ENCODE peak calls at places on chromosomes 1 and 21, in six cellular contexts. One of them, this sample, is unnamed.
A peak's percentile ranks its signal among the peaks of the same experiment; 100 is the strongest.

GRCh38 chr21:36135391-36136094 is 664 bp downstream of the CBR3 start:
- DNase-seq in cardiac muscle cell: peak; percentile 81
- DNase-seq in EL: peak; percentile 93
- DNase-seq in foreskin keratinocyte: peak; percentile 80
- DNase-seq in substantia nigra: no peak
- DNase-seq in pulmonary artery endothelial cell: no peak
- DNase-seq in this sample: peak; percentile 74

GRCh38 chr1:111730706-111731105 is 8.5 kb downstream of the INKA2 start:
- DNase-seq in cardiac muscle cell: no peak
- DNase-seq in EL: no peak
- DNase-seq in foreskin keratinocyte: no peak
- DNase-seq in substantia nigra: no peak
- DNase-seq in pulmonary artery endothelial cell: no peak
- DNase-seq in this sample: no peak

GRCh38 chr1:228276361-228276831 is 68.6 kb downstream of the OBSCN start:
- DNase-seq in cardiac muscle cell: peak; percentile 9
- DNase-seq in EL: no peak
- DNase-seq in foreskin keratinocyte: no peak
- DNase-seq in substantia nigra: no peak
- DNase-seq in pulmonary artery endothelial cell: no peak
- DNase-seq in this sample: no peak

GRCh38 chr1:177592624-177593023 is 377.2 kb downstream of the SEC16B start:
- DNase-seq in cardiac muscle cell: no peak
- DNase-seq in EL: no peak
- DNase-seq in foreskin keratinocyte: no peak
- DNase-seq in substantia nigra: no peak
- DNase-seq in pulmonary artery endothelial cell: no peak
- DNase-seq in this sample: no peak

GRCh38 chr1:100131623-100132022 is 1.1 kb downstream of the SASS6 start:
- DNase-seq in cardiac muscle cell: no peak
- DNase-seq in EL: no peak
- DNase-seq in foreskin keratinocyte: no peak
- DNase-seq in substantia nigra: no peak
- DNase-seq in pulmonary artery endothelial cell: no peak
- DNase-seq in this sample: no peak

GRCh38 chr1:22500058-22500457 is 48.4 kb downstream of the ZBTB40 start:
- DNase-seq in cardiac muscle cell: no peak
- DNase-seq in EL: no peak
- DNase-seq in foreskin keratinocyte: no peak
- DNase-seq in substantia nigra: no peak
- DNase-seq in pulmonary artery endothelial cell: no peak
- DNase-seq in this sample: no peak

GRCh38 chr1:2476066-2476999 is at the start of gene PLCH2:
- DNase-seq in cardiac muscle cell: no peak
- DNase-seq in EL: no peak
- DNase-seq in foreskin keratinocyte: no peak
- DNase-seq in substantia nigra: no peak
- DNase-seq in pulmonary artery endothelial cell: no peak
- DNase-seq in this sample: no peak

GRCh38 chr1:171809834-171810233 is 28.4 kb downstream of the METTL13 start:
- DNase-seq in cardiac muscle cell: no peak
- DNase-seq in EL: no peak
- DNase-seq in foreskin keratinocyte: peak; percentile 80
- DNase-seq in substantia nigra: no peak
- DNase-seq in pulmonary artery endothelial cell: no peak
- DNase-seq in this sample: no peak

GRCh38 chr1:153984125-153984899 is 1.8 kb downstream of the RAB13 start:
- DNase-seq in cardiac muscle cell: no peak
- DNase-seq in EL: no peak
- DNase-seq in foreskin keratinocyte: no peak
- DNase-seq in substantia nigra: no peak
- DNase-seq in pulmonary artery endothelial cell: no peak
- DNase-seq in this sample: no peak

GRCh38 chr1:178341218-178341956 is 155.4 kb downstream of the CLEC20A start:
- DNase-seq in cardiac muscle cell: peak; percentile 91
- DNase-seq in EL: peak; percentile 95
- DNase-seq in foreskin keratinocyte: peak; percentile 96
- DNase-seq in substantia nigra: no peak
- DNase-seq in pulmonary artery endothelial cell: peak; percentile 77
- DNase-seq in this sample: peak; percentile 26

GRCh38 chr1:159869173-159869572 is 6.7 kb upstream of the VSIG8 start:
- DNase-seq in cardiac muscle cell: peak; percentile 32
- DNase-seq in EL: peak; percentile 74
- DNase-seq in foreskin keratinocyte: peak; percentile 91
- DNase-seq in substantia nigra: no peak
- DNase-seq in pulmonary artery endothelial cell: no peak
- DNase-seq in this sample: no peak

GRCh38 chr1:245546875-245547274 is 392.1 kb downstream of the KIF26B start:
- DNase-seq in cardiac muscle cell: no peak
- DNase-seq in EL: no peak
- DNase-seq in foreskin keratinocyte: peak; percentile 1
- DNase-seq in substantia nigra: no peak
- DNase-seq in pulmonary artery endothelial cell: no peak
- DNase-seq in this sample: no peak

GRCh38 chr1:242522304-242522945 is 2.1 kb downstream of the PLD5 start:
- DNase-seq in cardiac muscle cell: no peak
- DNase-seq in EL: no peak
- DNase-seq in foreskin keratinocyte: peak; percentile 83
- DNase-seq in substantia nigra: no peak
- DNase-seq in pulmonary artery endothelial cell: no peak
- DNase-seq in this sample: peak; percentile 41

GRCh38 chr1:38789498-38790169 is 69.9 kb downstream of the RRAGC start:
- DNase-seq in cardiac muscle cell: peak; percentile 14
- DNase-seq in EL: no peak
- DNase-seq in foreskin keratinocyte: peak; percentile 6
- DNase-seq in substantia nigra: no peak
- DNase-seq in pulmonary artery endothelial cell: no peak
- DNase-seq in this sample: no peak

GRCh38 chr1:51293898-51294515 is 36.4 kb downstream of the TTC39A start:
- DNase-seq in cardiac muscle cell: no peak
- DNase-seq in EL: no peak
- DNase-seq in foreskin keratinocyte: no peak
- DNase-seq in substantia nigra: no peak
- DNase-seq in pulmonary artery endothelial cell: no peak
- DNase-seq in this sample: no peak

GRCh38 chr1:234538930-234539649 is 60.1 kb upstream of the TARBP1 start:
- DNase-seq in cardiac muscle cell: no peak
- DNase-seq in EL: no peak
- DNase-seq in foreskin keratinocyte: peak; percentile 91
- DNase-seq in substantia nigra: no peak
- DNase-seq in pulmonary artery endothelial cell: no peak
- DNase-seq in this sample: no peak

GRCh38 chr1:26122988-26123973 is 11.7 kb downstream of the PDIK1L start:
- DNase-seq in cardiac muscle cell: no peak
- DNase-seq in EL: peak; percentile 48
- DNase-seq in foreskin keratinocyte: peak; percentile 76
- DNase-seq in substantia nigra: no peak
- DNase-seq in pulmonary artery endothelial cell: no peak
- DNase-seq in this sample: no peak

GRCh38 chr1:50176563-50176885 is 67.8 kb downstream of the ELAVL4 start:
- DNase-seq in cardiac muscle cell: no peak
- DNase-seq in EL: no peak
- DNase-seq in foreskin keratinocyte: no peak
- DNase-seq in substantia nigra: no peak
- DNase-seq in pulmonary artery endothelial cell: no peak
- DNase-seq in this sample: no peak

GRCh38 chr1:27399251-27399885 is 6.9 kb downstream of the GPR3 start:
- DNase-seq in cardiac muscle cell: peak; percentile 29
- DNase-seq in EL: no peak
- DNase-seq in foreskin keratinocyte: no peak
- DNase-seq in substantia nigra: no peak
- DNase-seq in pulmonary artery endothelial cell: no peak
- DNase-seq in this sample: no peak

GRCh38 chr1:65577278-65577677 is 156.8 kb downstream of the LEPR start:
- DNase-seq in cardiac muscle cell: no peak
- DNase-seq in EL: no peak
- DNase-seq in foreskin keratinocyte: no peak
- DNase-seq in substantia nigra: no peak
- DNase-seq in pulmonary artery endothelial cell: no peak
- DNase-seq in this sample: no peak

GRCh38 chr1:56397811-56398231 is 181.5 kb downstream of the PLPP3 start:
- DNase-seq in cardiac muscle cell: peak; percentile 47
- DNase-seq in EL: no peak
- DNase-seq in foreskin keratinocyte: no peak
- DNase-seq in substantia nigra: no peak
- DNase-seq in pulmonary artery endothelial cell: no peak
- DNase-seq in this sample: no peak

GRCh38 chr1:12537906-12538461 is 80.0 kb downstream of the DHRS3 start:
- DNase-seq in cardiac muscle cell: no peak
- DNase-seq in EL: no peak
- DNase-seq in foreskin keratinocyte: no peak
- DNase-seq in substantia nigra: no peak
- DNase-seq in pulmonary artery endothelial cell: no peak
- DNase-seq in this sample: no peak

GRCh38 chr21:35226960-35227741 is 178.0 kb upstream of the RUNX1 start:
- DNase-seq in cardiac muscle cell: no peak
- DNase-seq in EL: no peak
- DNase-seq in foreskin keratinocyte: no peak
- DNase-seq in substantia nigra: no peak
- DNase-seq in pulmonary artery endothelial cell: no peak
- DNase-seq in this sample: no peak

GRCh38 chr21:39688010-39688409 is 57.0 kb upstream of the IGSF5 start:
- DNase-seq in cardiac muscle cell: no peak
- DNase-seq in EL: no peak
- DNase-seq in foreskin keratinocyte: no peak
- DNase-seq in substantia nigra: no peak
- DNase-seq in pulmonary artery endothelial cell: no peak
- DNase-seq in this sample: no peak

GRCh38 chr1:93411000-93411399 is 36.9 kb upstream of the FNBP1L start:
- DNase-seq in cardiac muscle cell: no peak
- DNase-seq in EL: no peak
- DNase-seq in foreskin keratinocyte: no peak
- DNase-seq in substantia nigra: no peak
- DNase-seq in pulmonary artery endothelial cell: no peak
- DNase-seq in this sample: no peak

GRCh38 chr1:235931181-235931738 is 64.6 kb upstream of the LYST start:
- DNase-seq in cardiac muscle cell: no peak
- DNase-seq in EL: no peak
- DNase-seq in foreskin keratinocyte: no peak
- DNase-seq in substantia nigra: no peak
- DNase-seq in pulmonary artery endothelial cell: no peak
- DNase-seq in this sample: no peak

GRCh38 chr1:213786683-213787082 is 201.1 kb upstream of the PROX1 start:
- DNase-seq in cardiac muscle cell: no peak
- DNase-seq in EL: no peak
- DNase-seq in foreskin keratinocyte: no peak
- DNase-seq in substantia nigra: no peak
- DNase-seq in pulmonary artery endothelial cell: no peak
- DNase-seq in this sample: no peak

GRCh38 chr21:19275065-19275464 is 871.5 kb upstream of the TMPRSS15 start:
- DNase-seq in cardiac muscle cell: no peak
- DNase-seq in EL: no peak
- DNase-seq in foreskin keratinocyte: no peak
- DNase-seq in substantia nigra: no peak
- DNase-seq in pulmonary artery endothelial cell: no peak
- DNase-seq in this sample: no peak